ENCODE peak calls at places on chromosomes 16 and 17, in ten cellular contexts. One of them, this sample, is unnamed.
A peak's percentile ranks its signal among the peaks of the same experiment; 100 is the strongest.

GRCh38 chr17:17738901-17739300 is 57.6 kb downstream of the RAI1 start:
- DNase-seq in CD4-positive, alpha-beta T cell: no peak
- DNase-seq in nucleus accumbens: peak; percentile 65
- DNase-seq in G401: no peak
- DNase-seq in stomach: no peak
- DNase-seq in psoas muscle: no peak
- DNase-seq in RWPE1: no peak
- DNase-seq in EH: no peak
- DNase-seq in omental fat pad: peak; percentile 51
- DNase-seq in NCI-H1694: no peak
- DNase-seq in this sample: no peak

GRCh38 chr17:54992797-54993639 is 24.5 kb downstream of the STXBP4 start:
- DNase-seq in omental fat pad: no peak
- DNase-seq in G401: peak; percentile 76
- DNase-seq in CD4-positive, alpha-beta T cell: no peak
- DNase-seq in RWPE1: peak; percentile 45
- DNase-seq in psoas muscle: no peak
- DNase-seq in stomach: no peak
- DNase-seq in EH: peak; percentile 57
- DNase-seq in nucleus accumbens: no peak
- DNase-seq in NCI-H1694: peak; percentile 38
- DNase-seq in this sample: peak; percentile 29

GRCh38 chr16:19095699-19096098 is 18.1 kb upstream of the ITPRIPL2 start:
- DNase-seq in NCI-H1694: no peak
- DNase-seq in psoas muscle: no peak
- DNase-seq in omental fat pad: no peak
- DNase-seq in G401: no peak
- DNase-seq in EH: no peak
- DNase-seq in stomach: no peak
- DNase-seq in nucleus accumbens: no peak
- DNase-seq in CD4-positive, alpha-beta T cell: no peak
- DNase-seq in RWPE1: peak; percentile 55
- DNase-seq in this sample: no peak

GRCh38 chr17:2898255-2898926 is 102.2 kb downstream of the RAP1GAP2 start:
- DNase-seq in omental fat pad: no peak
- DNase-seq in stomach: peak; percentile 49
- DNase-seq in psoas muscle: no peak
- DNase-seq in G401: no peak
- DNase-seq in RWPE1: no peak
- DNase-seq in nucleus accumbens: no peak
- DNase-seq in NCI-H1694: no peak
- DNase-seq in EH: no peak
- DNase-seq in CD4-positive, alpha-beta T cell: no peak
- DNase-seq in this sample: no peak

GRCh38 chr16:55480228-55480655 is 1.2 kb downstream of the MMP2 start:
- DNase-seq in NCI-H1694: no peak
- DNase-seq in EH: peak; percentile 93
- DNase-seq in CD4-positive, alpha-beta T cell: no peak
- DNase-seq in omental fat pad: peak; percentile 53
- DNase-seq in nucleus accumbens: peak; percentile 32
- DNase-seq in stomach: peak; percentile 63
- DNase-seq in G401: no peak
- DNase-seq in RWPE1: no peak
- DNase-seq in psoas muscle: peak; percentile 90
- DNase-seq in this sample: no peak

GRCh38 chr17:42054101-42054500 is 3.7 kb upstream of the C17orf113 start:
- DNase-seq in stomach: no peak
- DNase-seq in nucleus accumbens: no peak
- DNase-seq in NCI-H1694: no peak
- DNase-seq in EH: no peak
- DNase-seq in omental fat pad: no peak
- DNase-seq in psoas muscle: no peak
- DNase-seq in G401: no peak
- DNase-seq in RWPE1: no peak
- DNase-seq in CD4-positive, alpha-beta T cell: no peak
- DNase-seq in this sample: no peak

GRCh38 chr16:81431554-81432353 is 12.9 kb upstream of the CMIP start:
- DNase-seq in CD4-positive, alpha-beta T cell: no peak
- DNase-seq in NCI-H1694: no peak
- DNase-seq in nucleus accumbens: no peak
- DNase-seq in EH: peak; percentile 97
- DNase-seq in omental fat pad: no peak
- DNase-seq in psoas muscle: no peak
- DNase-seq in RWPE1: no peak
- DNase-seq in stomach: no peak
- DNase-seq in G401: no peak
- DNase-seq in this sample: peak; percentile 36

GRCh38 chr17:82655038-82655479 is 6.8 kb upstream of the WDR45B start:
- DNase-seq in NCI-H1694: no peak
- DNase-seq in CD4-positive, alpha-beta T cell: no peak
- DNase-seq in nucleus accumbens: no peak
- DNase-seq in omental fat pad: no peak
- DNase-seq in G401: no peak
- DNase-seq in EH: no peak
- DNase-seq in RWPE1: no peak
- DNase-seq in psoas muscle: no peak
- DNase-seq in stomach: peak; percentile 74
- DNase-seq in this sample: no peak

GRCh38 chr17:16464001-16464640 is 27.9 kb downstream of the LRRC75A start:
- DNase-seq in RWPE1: no peak
- DNase-seq in psoas muscle: no peak
- DNase-seq in EH: no peak
- DNase-seq in omental fat pad: no peak
- DNase-seq in nucleus accumbens: no peak
- DNase-seq in CD4-positive, alpha-beta T cell: no peak
- DNase-seq in NCI-H1694: peak; percentile 74
- DNase-seq in G401: peak; percentile 77
- DNase-seq in stomach: no peak
- DNase-seq in this sample: no peak

GRCh38 chr17:1482686-1483445 is 9.6 kb downstream of the MYO1C start:
- DNase-seq in stomach: no peak
- DNase-seq in NCI-H1694: no peak
- DNase-seq in EH: peak; percentile 17
- DNase-seq in psoas muscle: no peak
- DNase-seq in nucleus accumbens: no peak
- DNase-seq in omental fat pad: no peak
- DNase-seq in CD4-positive, alpha-beta T cell: no peak
- DNase-seq in RWPE1: no peak
- DNase-seq in G401: no peak
- DNase-seq in this sample: no peak

GRCh38 chr17:8117980-8118768 is at the start of gene ALOXE3:
- DNase-seq in nucleus accumbens: no peak
- DNase-seq in omental fat pad: no peak
- DNase-seq in CD4-positive, alpha-beta T cell: no peak
- DNase-seq in psoas muscle: no peak
- DNase-seq in RWPE1: peak; percentile 91
- DNase-seq in EH: peak; percentile 78
- DNase-seq in G401: peak; percentile 75
- DNase-seq in stomach: peak; percentile 58
- DNase-seq in NCI-H1694: peak; percentile 19
- DNase-seq in this sample: no peak

GRCh38 chr17:18181358-18181757 is 2.3 kb upstream of the ALKBH5 start:
- DNase-seq in stomach: no peak
- DNase-seq in EH: no peak
- DNase-seq in omental fat pad: no peak
- DNase-seq in NCI-H1694: no peak
- DNase-seq in CD4-positive, alpha-beta T cell: no peak
- DNase-seq in psoas muscle: no peak
- DNase-seq in G401: no peak
- DNase-seq in RWPE1: no peak
- DNase-seq in nucleus accumbens: no peak
- DNase-seq in this sample: no peak

GRCh38 chr17:63600569-63601438 is at the start of gene TACO1:
- DNase-seq in EH: peak; percentile 82
- DNase-seq in NCI-H1694: peak; percentile 57
- DNase-seq in nucleus accumbens: peak; percentile 81
- DNase-seq in omental fat pad: no peak
- DNase-seq in RWPE1: peak; percentile 85
- DNase-seq in psoas muscle: peak; percentile 84
- DNase-seq in G401: peak; percentile 85
- DNase-seq in CD4-positive, alpha-beta T cell: peak; percentile 68
- DNase-seq in stomach: peak; percentile 84
- DNase-seq in this sample: peak; percentile 40

GRCh38 chr16:66687906-66688625 is 8.5 kb downstream of the CMTM4 start:
- DNase-seq in CD4-positive, alpha-beta T cell: no peak
- DNase-seq in omental fat pad: no peak
- DNase-seq in G401: no peak
- DNase-seq in EH: no peak
- DNase-seq in psoas muscle: no peak
- DNase-seq in stomach: no peak
- DNase-seq in RWPE1: no peak
- DNase-seq in NCI-H1694: no peak
- DNase-seq in nucleus accumbens: no peak
- DNase-seq in this sample: no peak

GRCh38 chr16:30901201-30902069 is 5.0 kb downstream of the CTF1 start:
- DNase-seq in NCI-H1694: no peak
- DNase-seq in RWPE1: no peak
- DNase-seq in nucleus accumbens: no peak
- DNase-seq in EH: no peak
- DNase-seq in CD4-positive, alpha-beta T cell: no peak
- DNase-seq in omental fat pad: no peak
- DNase-seq in psoas muscle: no peak
- DNase-seq in stomach: no peak
- DNase-seq in G401: peak; percentile 19
- DNase-seq in this sample: no peak

GRCh38 chr16:89040861-89041570 is 52.6 kb upstream of the ACSF3 start:
- DNase-seq in RWPE1: no peak
- DNase-seq in CD4-positive, alpha-beta T cell: no peak
- DNase-seq in stomach: no peak
- DNase-seq in EH: no peak
- DNase-seq in NCI-H1694: no peak
- DNase-seq in omental fat pad: no peak
- DNase-seq in psoas muscle: peak; percentile 5
- DNase-seq in G401: no peak
- DNase-seq in nucleus accumbens: no peak
- DNase-seq in this sample: no peak

GRCh38 chr16:1992475-1993292 is 2.9 kb downstream of the SYNGR3 start:
- DNase-seq in psoas muscle: peak; percentile 33
- DNase-seq in CD4-positive, alpha-beta T cell: no peak
- DNase-seq in stomach: no peak
- DNase-seq in G401: no peak
- DNase-seq in EH: no peak
- DNase-seq in nucleus accumbens: no peak
- DNase-seq in NCI-H1694: no peak
- DNase-seq in RWPE1: no peak
- DNase-seq in omental fat pad: no peak
- DNase-seq in this sample: no peak

GRCh38 chr17:11319894-11320293 is 78.9 kb downstream of the SHISA6 start:
- DNase-seq in CD4-positive, alpha-beta T cell: no peak
- DNase-seq in EH: no peak
- DNase-seq in G401: no peak
- DNase-seq in nucleus accumbens: no peak
- DNase-seq in psoas muscle: no peak
- DNase-seq in stomach: no peak
- DNase-seq in NCI-H1694: no peak
- DNase-seq in omental fat pad: no peak
- DNase-seq in RWPE1: no peak
- DNase-seq in this sample: no peak

GRCh38 chr17:36888236-36888957 is 48.9 kb upstream of the LHX1 start:
- DNase-seq in omental fat pad: no peak
- DNase-seq in EH: no peak
- DNase-seq in stomach: no peak
- DNase-seq in RWPE1: no peak
- DNase-seq in nucleus accumbens: no peak
- DNase-seq in CD4-positive, alpha-beta T cell: no peak
- DNase-seq in G401: no peak
- DNase-seq in psoas muscle: no peak
- DNase-seq in NCI-H1694: peak; percentile 61
- DNase-seq in this sample: no peak

GRCh38 chr17:69723741-69724140 is 309.2 kb downstream of the MAP2K6 start:
- DNase-seq in CD4-positive, alpha-beta T cell: no peak
- DNase-seq in EH: peak; percentile 29
- DNase-seq in omental fat pad: no peak
- DNase-seq in G401: no peak
- DNase-seq in nucleus accumbens: no peak
- DNase-seq in psoas muscle: no peak
- DNase-seq in NCI-H1694: no peak
- DNase-seq in RWPE1: no peak
- DNase-seq in stomach: no peak
- DNase-seq in this sample: no peak

GRCh38 chr17:48382989-48383388 is 47.0 kb downstream of the SKAP1 start:
- DNase-seq in NCI-H1694: no peak
- DNase-seq in EH: no peak
- DNase-seq in G401: no peak
- DNase-seq in psoas muscle: no peak
- DNase-seq in stomach: no peak
- DNase-seq in omental fat pad: no peak
- DNase-seq in RWPE1: no peak
- DNase-seq in CD4-positive, alpha-beta T cell: no peak
- DNase-seq in nucleus accumbens: no peak
- DNase-seq in this sample: no peak

GRCh38 chr16:586047-586644 is 3.7 kb upstream of the RAB40C start:
- DNase-seq in EH: peak; percentile 31
- DNase-seq in G401: no peak
- DNase-seq in omental fat pad: no peak
- DNase-seq in psoas muscle: no peak
- DNase-seq in nucleus accumbens: no peak
- DNase-seq in stomach: no peak
- DNase-seq in NCI-H1694: no peak
- DNase-seq in RWPE1: no peak
- DNase-seq in CD4-positive, alpha-beta T cell: no peak
- DNase-seq in this sample: no peak

GRCh38 chr16:1003551-1004347 is 22.2 kb downstream of the SOX8 start:
- DNase-seq in NCI-H1694: no peak
- DNase-seq in stomach: no peak
- DNase-seq in omental fat pad: no peak
- DNase-seq in psoas muscle: no peak
- DNase-seq in CD4-positive, alpha-beta T cell: peak; percentile 44
- DNase-seq in G401: no peak
- DNase-seq in EH: peak; percentile 27
- DNase-seq in nucleus accumbens: no peak
- DNase-seq in RWPE1: no peak
- DNase-seq in this sample: no peak

GRCh38 chr17:2949469-2950044 is 113.8 kb downstream of the OR1D5 start:
- DNase-seq in nucleus accumbens: no peak
- DNase-seq in NCI-H1694: no peak
- DNase-seq in stomach: peak; percentile 82
- DNase-seq in RWPE1: peak; percentile 77
- DNase-seq in omental fat pad: no peak
- DNase-seq in G401: no peak
- DNase-seq in CD4-positive, alpha-beta T cell: no peak
- DNase-seq in psoas muscle: peak; percentile 65
- DNase-seq in EH: peak; percentile 91
- DNase-seq in this sample: no peak

GRCh38 chr16:1183235-1183907 is 30.5 kb downstream of the CACNA1H start:
- DNase-seq in omental fat pad: peak; percentile 29
- DNase-seq in stomach: no peak
- DNase-seq in psoas muscle: peak; percentile 48
- DNase-seq in EH: peak; percentile 84
- DNase-seq in RWPE1: peak; percentile 24
- DNase-seq in nucleus accumbens: peak; percentile 49
- DNase-seq in CD4-positive, alpha-beta T cell: no peak
- DNase-seq in G401: peak; percentile 35
- DNase-seq in NCI-H1694: no peak
- DNase-seq in this sample: no peak

GRCh38 chr16:84095466-84095865 is 21.3 kb downstream of the MBTPS1 start:
- DNase-seq in G401: peak; percentile 56
- DNase-seq in psoas muscle: no peak
- DNase-seq in RWPE1: no peak
- DNase-seq in EH: no peak
- DNase-seq in NCI-H1694: no peak
- DNase-seq in omental fat pad: no peak
- DNase-seq in CD4-positive, alpha-beta T cell: no peak
- DNase-seq in nucleus accumbens: no peak
- DNase-seq in stomach: no peak
- DNase-seq in this sample: no peak

This sample was measured in NCI-H1930.